ENCODE peak calls at places on chromosomes 13 and 19, in six cellular contexts. One of them, this sample, is unnamed.

GRCh38 chr13:23500858-23501257 is 67.4 kb upstream of the SACS start:
- DNase-seq in mesenchymal stem cell: peak
- DNase-seq in H1: no peak
- DNase-seq in H9: no peak
- DNase-seq in trophoblast cell: peak
- DNase-seq in neuronal stem cell: no peak
- DNase-seq in this sample: peak

GRCh38 chr19:47726467-47726866 is 13.2 kb downstream of the EHD2 start:
- DNase-seq in mesenchymal stem cell: peak
- DNase-seq in H1: no peak
- DNase-seq in H9: no peak
- DNase-seq in trophoblast cell: no peak
- DNase-seq in neuronal stem cell: no peak
- DNase-seq in this sample: peak

GRCh38 chr13:98478134-98479129 is 98.5 kb downstream of the STK24 start:
- DNase-seq in mesenchymal stem cell: peak
- DNase-seq in H1: no peak
- DNase-seq in H9: peak
- DNase-seq in trophoblast cell: no peak
- DNase-seq in neuronal stem cell: peak
- DNase-seq in this sample: peak

GRCh38 chr13:86446311-86446710 is 647.1 kb upstream of the SLITRK6 start:
- DNase-seq in mesenchymal stem cell: no peak
- DNase-seq in H1: peak
- DNase-seq in H9: peak
- DNase-seq in trophoblast cell: no peak
- DNase-seq in neuronal stem cell: no peak
- DNase-seq in this sample: peak

GRCh38 chr19:33688657-33688992 is 66.9 kb downstream of the CHST8 start:
- DNase-seq in mesenchymal stem cell: no peak
- DNase-seq in H1: no peak
- DNase-seq in H9: no peak
- DNase-seq in trophoblast cell: no peak
- DNase-seq in neuronal stem cell: no peak
- DNase-seq in this sample: no peak

GRCh38 chr19:1873524-1874473 is 10.4 kb upstream of the KLF16 start:
- DNase-seq in mesenchymal stem cell: no peak
- DNase-seq in H1: no peak
- DNase-seq in H9: peak
- DNase-seq in trophoblast cell: peak
- DNase-seq in neuronal stem cell: no peak
- DNase-seq in this sample: no peak

GRCh38 chr19:53157601-53158000 is 1.3 kb downstream of the ZNF347 start:
- DNase-seq in mesenchymal stem cell: peak
- DNase-seq in H1: no peak
- DNase-seq in H9: peak
- DNase-seq in trophoblast cell: no peak
- DNase-seq in neuronal stem cell: peak
- DNase-seq in this sample: peak

GRCh38 chr19:11377237-11377636 is 2.8 kb downstream of the SWSAP1 start:
- DNase-seq in mesenchymal stem cell: peak
- DNase-seq in H1: no peak
- DNase-seq in H9: no peak
- DNase-seq in trophoblast cell: no peak
- DNase-seq in neuronal stem cell: no peak
- DNase-seq in this sample: peak

GRCh38 chr19:36041831-36042230 is 9.2 kb upstream of the CLIP3 start:
- DNase-seq in mesenchymal stem cell: peak
- DNase-seq in H1: no peak
- DNase-seq in H9: no peak
- DNase-seq in trophoblast cell: peak
- DNase-seq in neuronal stem cell: no peak
- DNase-seq in this sample: peak

GRCh38 chr19:16017138-16017490 is 59.2 kb upstream of the TPM4 start:
- DNase-seq in mesenchymal stem cell: no peak
- DNase-seq in H1: no peak
- DNase-seq in H9: no peak
- DNase-seq in trophoblast cell: no peak
- DNase-seq in neuronal stem cell: no peak
- DNase-seq in this sample: no peak

GRCh38 chr19:51359294-51359693 is 6.9 kb downstream of the ETFB start:
- DNase-seq in mesenchymal stem cell: peak
- DNase-seq in H1: no peak
- DNase-seq in H9: no peak
- DNase-seq in trophoblast cell: no peak
- DNase-seq in neuronal stem cell: no peak
- DNase-seq in this sample: peak

GRCh38 chr13:95950103-95950502 is 103.1 kb downstream of the UGGT2 start:
- DNase-seq in mesenchymal stem cell: no peak
- DNase-seq in H1: no peak
- DNase-seq in H9: no peak
- DNase-seq in trophoblast cell: no peak
- DNase-seq in neuronal stem cell: no peak
- DNase-seq in this sample: no peak

GRCh38 chr19:518292-519231 is 11.3 kb downstream of the TPGS1 start:
- DNase-seq in mesenchymal stem cell: peak
- DNase-seq in H1: no peak
- DNase-seq in H9: peak
- DNase-seq in trophoblast cell: no peak
- DNase-seq in neuronal stem cell: peak
- DNase-seq in this sample: peak

GRCh38 chr19:8366961-8367326 is 3.0 kb downstream of the ANGPTL4 start:
- DNase-seq in mesenchymal stem cell: no peak
- DNase-seq in H1: no peak
- DNase-seq in H9: no peak
- DNase-seq in trophoblast cell: no peak
- DNase-seq in neuronal stem cell: no peak
- DNase-seq in this sample: no peak

GRCh38 chr13:24135674-24136300 is 24.7 kb upstream of the SPATA13 start:
- DNase-seq in mesenchymal stem cell: peak
- DNase-seq in H1: no peak
- DNase-seq in H9: no peak
- DNase-seq in trophoblast cell: no peak
- DNase-seq in neuronal stem cell: no peak
- DNase-seq in this sample: peak

GRCh38 chr19:7224205-7224833 is 69.9 kb downstream of the INSR start:
- DNase-seq in mesenchymal stem cell: no peak
- DNase-seq in H1: no peak
- DNase-seq in H9: no peak
- DNase-seq in trophoblast cell: no peak
- DNase-seq in neuronal stem cell: no peak
- DNase-seq in this sample: peak

GRCh38 chr19:35882074-35882832 is 13.9 kb downstream of the APLP1 start:
- DNase-seq in mesenchymal stem cell: peak
- DNase-seq in H1: no peak
- DNase-seq in H9: no peak
- DNase-seq in trophoblast cell: peak
- DNase-seq in neuronal stem cell: no peak
- DNase-seq in this sample: peak

GRCh38 chr13:76939215-76939614 is 9.1 kb upstream of the ACOD1 start:
- DNase-seq in mesenchymal stem cell: peak
- DNase-seq in H1: no peak
- DNase-seq in H9: no peak
- DNase-seq in trophoblast cell: peak
- DNase-seq in neuronal stem cell: no peak
- DNase-seq in this sample: peak

GRCh38 chr19:42468273-42468796 is 25.6 kb upstream of the CXCL17 start:
- DNase-seq in mesenchymal stem cell: peak
- DNase-seq in H1: no peak
- DNase-seq in H9: no peak
- DNase-seq in trophoblast cell: peak
- DNase-seq in neuronal stem cell: no peak
- DNase-seq in this sample: peak

GRCh38 chr19:47156861-47157454 is 26.3 kb downstream of the SAE1 start:
- DNase-seq in mesenchymal stem cell: peak
- DNase-seq in H1: no peak
- DNase-seq in H9: no peak
- DNase-seq in trophoblast cell: no peak
- DNase-seq in neuronal stem cell: no peak
- DNase-seq in this sample: no peak

GRCh38 chr13:98411617-98412310 is 165.1 kb downstream of the STK24 start:
- DNase-seq in mesenchymal stem cell: no peak
- DNase-seq in H1: no peak
- DNase-seq in H9: no peak
- DNase-seq in trophoblast cell: peak
- DNase-seq in neuronal stem cell: no peak
- DNase-seq in this sample: no peak

GRCh38 chr19:32642771-32643170 is 32.2 kb downstream of the ANKRD27 start:
- DNase-seq in mesenchymal stem cell: no peak
- DNase-seq in H1: no peak
- DNase-seq in H9: no peak
- DNase-seq in trophoblast cell: no peak
- DNase-seq in neuronal stem cell: no peak
- DNase-seq in this sample: no peak

GRCh38 chr13:40408602-40409001 is 257.8 kb downstream of the FOXO1 start:
- DNase-seq in mesenchymal stem cell: peak
- DNase-seq in H1: no peak
- DNase-seq in H9: no peak
- DNase-seq in trophoblast cell: no peak
- DNase-seq in neuronal stem cell: no peak
- DNase-seq in this sample: peak

DNA sequence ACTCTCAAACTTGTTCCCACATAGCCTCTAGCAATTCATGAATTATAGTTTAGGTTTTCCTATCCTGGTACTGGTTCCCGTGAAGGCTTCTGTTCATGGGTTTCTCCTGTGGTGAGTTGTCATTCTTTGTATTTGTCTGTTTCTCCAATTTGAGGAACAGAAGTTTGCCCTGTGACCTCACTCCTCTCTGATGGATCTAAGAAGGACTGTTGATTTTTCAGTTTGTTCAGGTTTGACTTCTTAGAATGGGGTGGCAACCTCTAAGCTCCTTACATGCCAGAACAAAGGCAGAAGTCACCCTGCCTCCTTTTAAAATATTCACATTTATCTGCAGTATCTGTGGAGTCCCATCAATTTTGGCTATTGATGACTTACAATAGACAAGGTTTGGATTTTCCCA is 354.0 kb downstream of the SPRY2 start:
- DNase-seq in mesenchymal stem cell: no peak
- DNase-seq in H1: no peak
- DNase-seq in H9: no peak
- DNase-seq in trophoblast cell: no peak
- DNase-seq in neuronal stem cell: no peak
- DNase-seq in this sample: no peak
- H3K9ac ChIP-seq in mesenchymal stem cell: peak
- H3K9ac ChIP-seq in H1: no peak
- H3K9ac ChIP-seq in H9: no peak
- H3K9ac ChIP-seq in trophoblast cell: no peak
- H3K9ac ChIP-seq in neuronal stem cell: no peak
- H3K9ac ChIP-seq in this sample: no peak

DNA sequence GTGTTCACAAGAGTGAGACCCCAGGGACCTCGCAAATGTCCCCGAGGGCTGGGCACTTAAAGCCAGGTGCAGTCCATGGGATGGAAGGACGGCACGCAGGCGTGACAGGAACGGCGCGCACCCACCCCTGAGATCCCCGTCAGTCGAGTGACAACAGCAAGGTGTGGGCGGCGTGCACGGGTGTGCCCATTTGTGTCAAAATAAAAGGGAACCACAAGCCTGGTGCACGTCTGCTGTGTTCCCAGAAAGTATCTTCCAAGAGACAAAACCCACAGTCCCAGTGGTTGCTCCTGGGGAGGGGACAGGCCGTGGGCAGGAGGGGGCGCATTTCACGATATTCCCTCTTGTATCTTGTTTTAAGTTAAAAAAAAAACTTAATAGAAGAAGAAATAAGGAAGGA is 15.7 kb upstream of the CACTIN start:
- DNase-seq in mesenchymal stem cell: no peak
- DNase-seq in H1: no peak
- DNase-seq in H9: no peak
- DNase-seq in trophoblast cell: no peak
- DNase-seq in neuronal stem cell: no peak
- DNase-seq in this sample: no peak
- H3K14ac ChIP-seq in mesenchymal stem cell: no peak
- H3K14ac ChIP-seq in H1: no peak
- H3K14ac ChIP-seq in H9: no peak
- H3K14ac ChIP-seq in trophoblast cell: no peak
- H3K14ac ChIP-seq in neuronal stem cell: no peak
- H3K14ac ChIP-seq in this sample: no peak

GRCh38 chr13:114106526-114106925 is 25.9 kb downstream of the RASA3 start:
- DNase-seq in mesenchymal stem cell: no peak
- DNase-seq in H1: no peak
- DNase-seq in H9: no peak
- DNase-seq in trophoblast cell: no peak
- DNase-seq in neuronal stem cell: no peak
- DNase-seq in this sample: no peak

GRCh38 chr13:114108141-114108761 is 24.2 kb downstream of the RASA3 start:
- DNase-seq in mesenchymal stem cell: no peak
- DNase-seq in H1: no peak
- DNase-seq in H9: no peak
- DNase-seq in trophoblast cell: no peak
- DNase-seq in neuronal stem cell: no peak
- DNase-seq in this sample: no peak

GRCh38 chr13:114107686-114108081 is 24.7 kb downstream of the RASA3 start:
- DNase-seq in mesenchymal stem cell: peak
- DNase-seq in H1: no peak
- DNase-seq in H9: no peak
- DNase-seq in trophoblast cell: no peak
- DNase-seq in neuronal stem cell: no peak
- DNase-seq in this sample: peak

GRCh38 chr13:114105351-114106225 is 26.8 kb downstream of the RASA3 start:
- DNase-seq in mesenchymal stem cell: peak
- DNase-seq in H1: no peak
- DNase-seq in H9: no peak
- DNase-seq in trophoblast cell: no peak
- DNase-seq in neuronal stem cell: no peak
- DNase-seq in this sample: no peak

DNA sequence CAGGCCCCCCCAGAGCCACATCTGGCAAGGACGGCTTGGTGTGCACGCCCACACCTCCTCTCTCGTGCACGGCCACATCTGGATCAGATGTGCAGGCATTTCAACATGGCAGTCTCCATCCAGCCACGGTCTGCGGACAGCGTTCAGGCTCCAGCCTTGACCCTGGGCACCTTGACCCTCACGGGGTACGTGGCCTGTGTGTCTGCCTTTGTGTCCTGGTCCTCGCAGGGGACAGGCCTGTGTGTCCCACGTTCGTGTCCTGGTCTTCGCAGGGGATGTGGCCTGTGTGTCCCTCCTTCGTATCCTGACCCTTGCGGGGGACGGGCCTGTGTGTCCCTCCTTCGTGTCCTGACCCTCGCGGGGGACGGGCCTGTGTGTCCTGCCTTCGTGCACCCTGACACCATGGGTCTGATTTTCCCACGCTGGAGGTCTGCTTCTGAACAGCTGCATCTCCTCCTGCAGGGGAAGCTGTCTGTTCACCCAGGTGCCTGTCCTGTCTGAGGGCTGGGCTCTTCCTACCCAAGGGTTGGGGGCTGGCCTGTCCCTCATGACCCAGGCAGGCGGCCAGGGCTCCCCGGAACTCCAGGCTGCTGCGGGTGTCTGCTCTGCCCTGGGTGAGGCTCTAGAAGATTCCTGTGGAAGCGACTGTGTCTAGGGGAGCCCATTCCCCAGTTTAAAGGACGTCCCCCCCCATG is 25.3 kb downstream of the RASA3 start:
- DNase-seq in mesenchymal stem cell: no peak
- DNase-seq in H1: no peak
- DNase-seq in H9: no peak
- DNase-seq in trophoblast cell: no peak
- DNase-seq in neuronal stem cell: no peak
- DNase-seq in this sample: no peak
- H3K9ac ChIP-seq in mesenchymal stem cell: peak
- H3K9ac ChIP-seq in H1: no peak
- H3K9ac ChIP-seq in H9: no peak
- H3K9ac ChIP-seq in trophoblast cell: no peak
- H3K9ac ChIP-seq in neuronal stem cell: no peak
- H3K9ac ChIP-seq in this sample: peak

GRCh38 chr13:35159041-35159440 is 217.0 kb downstream of the NBEA start:
- DNase-seq in mesenchymal stem cell: no peak
- DNase-seq in H1: no peak
- DNase-seq in H9: no peak
- DNase-seq in trophoblast cell: no peak
- DNase-seq in neuronal stem cell: no peak
- DNase-seq in this sample: no peak
- H3K14ac ChIP-seq in mesenchymal stem cell: no peak
- H3K14ac ChIP-seq in H1: no peak
- H3K14ac ChIP-seq in H9: no peak
- H3K14ac ChIP-seq in trophoblast cell: no peak
- H3K14ac ChIP-seq in neuronal stem cell: no peak
- H3K14ac ChIP-seq in this sample: no peak

This sample was measured in IMR-90.